ENCODE peak calls at places on chromosome 19, in seven cellular contexts. K is breast epithelium, L is iris pigment epithelial cell, I is T-helper 2 cell, P is cardiac muscle cell, R is ELR, W is pancreas. D is an unnamed sample.

GRCh38 chr19:35671818-35672217 is 5.5 kb downstream of the UPK1A start:
- DNase-seq in K (no peak), L (peak; percentile 45), I (no peak), P (peak; percentile 46), R (no peak), W (no peak), D (no peak)

GRCh38 chr19:41510484-41510883 is 65.5 kb upstream of the CEACAM21 start:
- DNase-seq in K (no peak), L (no peak), I (no peak), P (no peak), R (no peak), W (no peak), D (no peak)

GRCh38 chr19:13865243-13865577 is 11.7 kb upstream of the NANOS3 start:
- DNase-seq in K (no peak), L (no peak), I (no peak), P (no peak), R (no peak), W (no peak), D (no peak)

GRCh38 chr19:30670562-30671513 is 298.7 kb downstream of the ZNF536 start:
- DNase-seq in K (no peak), L (no peak), I (no peak), P (no peak), R (no peak), W (no peak), D (no peak)

GRCh38 chr19:681029-681626 is 4.9 kb downstream of the FSTL3 start:
- DNase-seq in K (peak; percentile 53), L (no peak), I (no peak), P (no peak), R (no peak), W (peak; percentile 97), D (no peak)

GRCh38 chr19:29675650-29676186 is 10.5 kb downstream of the PLEKHF1 start:
- DNase-seq in K (no peak), L (no peak), I (no peak), P (no peak), R (no peak), W (no peak), D (no peak)

GRCh38 chr19:1263198-1263597 is 5.9 kb upstream of the CIRBP start:
- DNase-seq in K (no peak), L (no peak), I (no peak), P (no peak), R (no peak), W (no peak), D (no peak)

GRCh38 chr19:37304190-37304883 is 66.6 kb upstream of the ZNF527 start:
- DNase-seq in K (no peak), L (no peak), I (no peak), P (no peak), R (no peak), W (peak; percentile 76), D (peak; percentile 78)

GRCh38 chr19:48578891-48579290 is 26.9 kb downstream of the SULT2B1 start:
- DNase-seq in K (no peak), L (no peak), I (no peak), P (no peak), R (no peak), W (no peak), D (no peak)

GRCh38 chr19:55597493-55597892 is 1.8 kb downstream of the FIZ1 start:
- DNase-seq in K (no peak), L (no peak), I (no peak), P (no peak), R (no peak), W (peak; percentile 82), D (no peak)

GRCh38 chr19:35141627-35142401 is 1.2 kb upstream of the FXYD7 start:
- DNase-seq in K (no peak), L (no peak), I (no peak), P (peak; percentile 31), R (no peak), W (no peak), D (no peak)

GRCh38 chr19:41849067-41849466 is 4.2 kb downstream of the DMRTC2 start:
- DNase-seq in K (no peak), L (no peak), I (no peak), P (no peak), R (no peak), W (no peak), D (no peak)

GRCh38 chr19:20247016-20247683 is 80.1 kb downstream of the ZNF486 start:
- DNase-seq in K (no peak), L (peak; percentile 36), I (no peak), P (peak; percentile 38), R (peak; percentile 30), W (peak; percentile 49), D (peak; percentile 56)

GRCh38 chr19:48596679-48597465 is 9.7 kb upstream of the SPACA4 start:
- DNase-seq in K (no peak), L (no peak), I (no peak), P (no peak), R (no peak), W (peak; percentile 50), D (no peak)

GRCh38 chr19:55152017-55152416 is 3.0 kb upstream of the TNNT1 start:
- DNase-seq in K (no peak), L (no peak), I (no peak), P (no peak), R (peak; percentile 15), W (no peak), D (no peak)

GRCh38 chr19:56372281-56372680 is 21.1 kb downstream of the ZNF582 start:
- DNase-seq in K (no peak), L (no peak), I (no peak), P (no peak), R (no peak), W (no peak), D (no peak)

GRCh38 chr19:4130635-4131438 is 6.9 kb upstream of the MAP2K2 start:
- DNase-seq in K (no peak), L (peak; percentile 85), I (no peak), P (peak; percentile 65), R (peak; percentile 76), W (no peak), D (no peak)

GRCh38 chr19:49436381-49437017 is 4.8 kb downstream of the SLC17A7 start:
- DNase-seq in K (no peak), L (no peak), I (peak; percentile 40), P (no peak), R (peak; percentile 42), W (peak; percentile 67), D (peak; percentile 85)

GRCh38 chr19:55348317-55349034 is 6.0 kb downstream of the COX6B2 start:
- DNase-seq in K (no peak), L (no peak), I (no peak), P (no peak), R (no peak), W (peak; percentile 48), D (no peak)

GRCh38 chr19:46785054-46785979 is 3.1 kb downstream of the SLC1A5 start:
- DNase-seq in K (no peak), L (no peak), I (no peak), P (peak; percentile 21), R (no peak), W (no peak), D (no peak)

GRCh38 chr19:55640577-55641375 is at the start of gene ZNF580:
- DNase-seq in K (peak; percentile 64), L (peak; percentile 93), I (peak; percentile 41), P (peak; percentile 93), R (peak; percentile 80), W (peak; percentile 91), D (peak; percentile 82)

GRCh38 chr19:18401580-18402112 is 4.2 kb upstream of the LRRC25 start:
- DNase-seq in K (no peak), L (peak; percentile 71), I (no peak), P (peak; percentile 78), R (peak; percentile 79), W (no peak), D (peak; percentile 53)

GRCh38 chr19:32405431-32406160 is at the start of gene DPY19L3:
- DNase-seq in K (peak; percentile 97), L (peak; percentile 91), I (peak; percentile 84), P (peak; percentile 96), R (peak; percentile 92), W (peak; percentile 99), D (peak; percentile 97)

GRCh38 chr19:50567052-50567841 is 988 bp downstream of the LRRC4B start:
- DNase-seq in K (no peak), L (no peak), I (no peak), P (no peak), R (no peak), W (no peak), D (peak; percentile 71)

GRCh38 chr19:39946532-39946931 is 12.1 kb upstream of the FCGBP start:
- DNase-seq in K (no peak), L (peak; percentile 62), I (no peak), P (peak; percentile 48), R (peak; percentile 35), W (no peak), D (no peak)

GRCh38 chr19:19599190-19599535 is 19.3 kb downstream of the PBX4 start:
- DNase-seq in K (no peak), L (no peak), I (no peak), P (no peak), R (no peak), W (no peak), D (no peak)

GRCh38 chr19:13441810-13442512 is 64.3 kb downstream of the CACNA1A start:
- DNase-seq in K (peak; percentile 55), L (peak; percentile 27), I (peak; percentile 8), P (peak; percentile 67), R (peak; percentile 50), W (no peak), D (peak; percentile 78)

GRCh38 chr19:41774515-41774980 is 19.2 kb downstream of the CEACAM6 start:
- DNase-seq in K (no peak), L (no peak), I (peak; percentile 13), P (no peak), R (no peak), W (no peak), D (no peak)

GRCh38 chr19:49977111-49977510 is 16.1 kb upstream of the SIGLEC11 start:
- DNase-seq in K (no peak), L (no peak), I (no peak), P (no peak), R (no peak), W (no peak), D (no peak)

D was measured in ecto neural progenitor cell.